ENCODE peak calls at places on chromosomes 12 and 14, in five cellular contexts. One of them, this sample, is unnamed.

GRCh38 chr14:57261604-57262003 is 7.1 kb downstream of the EXOC5 start:
- DNase-seq in tibial nerve: no peak
- DNase-seq in IMR-90: no peak
- DNase-seq in GM23338: no peak
- DNase-seq in HCT116: no peak
- DNase-seq in this sample: no peak

GRCh38 chr14:61524211-61524806 is 171.0 kb upstream of the HIF1A start:
- DNase-seq in tibial nerve: no peak
- DNase-seq in IMR-90: peak; percentile 74
- DNase-seq in GM23338: no peak
- DNase-seq in HCT116: peak; percentile 71
- DNase-seq in this sample: peak; percentile 87

GRCh38 chr14:90743826-90744225 is 72.4 kb downstream of the TTC7B start:
- DNase-seq in tibial nerve: no peak
- DNase-seq in IMR-90: no peak
- DNase-seq in GM23338: no peak
- DNase-seq in HCT116: no peak
- DNase-seq in this sample: no peak

GRCh38 chr12:70692681-70693288 is 55.6 kb upstream of the PTPRB start:
- DNase-seq in tibial nerve: no peak
- DNase-seq in IMR-90: peak; percentile 29
- DNase-seq in GM23338: peak; percentile 62
- DNase-seq in HCT116: peak; percentile 6
- DNase-seq in this sample: peak; percentile 15

GRCh38 chr12:40980346-40981005 is 207.6 kb upstream of the PDZRN4 start:
- DNase-seq in tibial nerve: no peak
- DNase-seq in IMR-90: peak; percentile 2
- DNase-seq in GM23338: no peak
- DNase-seq in HCT116: peak; percentile 12
- DNase-seq in this sample: peak; percentile 85

GRCh38 chr12:52147367-52147972 is 44.3 kb downstream of the KRT80 start:
- DNase-seq in tibial nerve: peak; percentile 81
- DNase-seq in IMR-90: peak; percentile 99
- DNase-seq in GM23338: no peak
- DNase-seq in HCT116: peak; percentile 99
- DNase-seq in this sample: peak; percentile 99

GRCh38 chr12:32305163-32305562 is 94.2 kb upstream of the FGD4 start:
- DNase-seq in tibial nerve: no peak
- DNase-seq in IMR-90: peak; percentile 50
- DNase-seq in GM23338: no peak
- DNase-seq in HCT116: peak; percentile 21
- DNase-seq in this sample: no peak

GRCh38 chr12:78863482-78864427 is 819 bp upstream of the SYT1 start:
- DNase-seq in tibial nerve: peak; percentile 14
- DNase-seq in IMR-90: peak; percentile 39
- DNase-seq in GM23338: peak; percentile 93
- DNase-seq in HCT116: no peak
- DNase-seq in this sample: peak; percentile 46

GRCh38 chr12:86118161-86118560 is 138.0 kb downstream of the MGAT4C start:
- DNase-seq in tibial nerve: no peak
- DNase-seq in IMR-90: no peak
- DNase-seq in GM23338: no peak
- DNase-seq in HCT116: no peak
- DNase-seq in this sample: no peak

GRCh38 chr14:24665440-24665991 is 31.5 kb upstream of the GZMB start:
- DNase-seq in tibial nerve: no peak
- DNase-seq in IMR-90: no peak
- DNase-seq in GM23338: no peak
- DNase-seq in HCT116: no peak
- DNase-seq in this sample: no peak

GRCh38 chr12:21138016-21138415 is 7.0 kb downstream of the SLCO1B1 start:
- DNase-seq in tibial nerve: no peak
- DNase-seq in IMR-90: no peak
- DNase-seq in GM23338: no peak
- DNase-seq in HCT116: no peak
- DNase-seq in this sample: no peak

GRCh38 chr12:10111451-10111850 is 12.7 kb upstream of the CLEC1A start:
- DNase-seq in tibial nerve: no peak
- DNase-seq in IMR-90: no peak
- DNase-seq in GM23338: no peak
- DNase-seq in HCT116: no peak
- DNase-seq in this sample: no peak

GRCh38 chr14:68771631-68772030 is 21.2 kb downstream of the ZFP36L1 start:
- DNase-seq in tibial nerve: no peak
- DNase-seq in IMR-90: no peak
- DNase-seq in GM23338: no peak
- DNase-seq in HCT116: no peak
- DNase-seq in this sample: no peak

GRCh38 chr14:68768316-68768715 is 24.6 kb downstream of the ZFP36L1 start:
- DNase-seq in tibial nerve: no peak
- DNase-seq in IMR-90: no peak
- DNase-seq in GM23338: no peak
- DNase-seq in HCT116: no peak
- DNase-seq in this sample: no peak

GRCh38 chr14:68772761-68773381 is 20.0 kb downstream of the ZFP36L1 start:
- DNase-seq in tibial nerve: no peak
- DNase-seq in IMR-90: no peak
- DNase-seq in GM23338: no peak
- DNase-seq in HCT116: no peak
- DNase-seq in this sample: no peak

GRCh38 chr14:68770051-68770450 is 22.8 kb downstream of the ZFP36L1 start:
- DNase-seq in tibial nerve: no peak
- DNase-seq in IMR-90: no peak
- DNase-seq in GM23338: no peak
- DNase-seq in HCT116: no peak
- DNase-seq in this sample: no peak

DNA sequence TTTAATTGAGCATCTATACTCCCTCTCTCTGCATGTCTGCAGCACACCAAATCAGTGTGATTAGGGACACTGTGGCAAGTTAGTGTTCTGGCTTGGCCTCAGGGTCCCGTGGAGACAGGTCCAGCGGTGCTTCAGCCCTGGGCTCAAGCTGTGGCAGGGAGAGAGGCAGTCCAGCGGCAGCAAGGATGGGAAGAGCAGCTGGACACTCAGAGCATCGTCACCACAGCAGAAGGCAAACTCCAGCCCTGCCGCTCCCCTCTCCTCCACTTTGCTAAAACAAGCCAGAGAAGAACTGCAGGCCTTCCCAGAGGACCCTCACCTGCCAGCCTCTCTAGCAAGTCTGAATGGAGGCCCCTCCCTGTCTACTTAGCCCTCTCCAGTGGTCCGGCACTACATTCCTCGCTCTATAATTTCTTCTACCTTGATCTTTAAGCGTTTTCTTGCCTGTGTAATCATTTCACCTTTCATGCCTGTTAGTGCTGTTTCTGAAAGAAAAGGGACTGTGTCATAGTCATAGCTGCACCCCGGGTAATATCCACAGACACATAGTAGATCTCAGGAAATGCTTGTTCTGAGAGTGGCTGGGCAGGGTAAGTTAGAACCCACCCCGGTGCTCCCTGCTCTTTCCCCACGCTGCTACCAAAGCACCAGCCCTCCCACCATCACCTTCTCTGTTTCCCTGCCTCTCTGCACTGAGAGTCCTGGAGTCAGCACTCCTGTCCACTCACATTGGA is 22.1 kb downstream of the ZFP36L1 start:
- DNase-seq in tibial nerve: no peak
- DNase-seq in IMR-90: no peak
- DNase-seq in GM23338: no peak
- DNase-seq in HCT116: no peak
- DNase-seq in this sample: no peak
- H3K27ac ChIP-seq in tibial nerve: no peak overlapping the region
- H3K27ac ChIP-seq in IMR-90: no peak overlapping the region
- H3K27ac ChIP-seq in GM23338: no peak overlapping the region
- H3K27ac ChIP-seq in HCT116: no peak overlapping the region
- H3K27ac ChIP-seq in this sample: no peak overlapping the region

DNA sequence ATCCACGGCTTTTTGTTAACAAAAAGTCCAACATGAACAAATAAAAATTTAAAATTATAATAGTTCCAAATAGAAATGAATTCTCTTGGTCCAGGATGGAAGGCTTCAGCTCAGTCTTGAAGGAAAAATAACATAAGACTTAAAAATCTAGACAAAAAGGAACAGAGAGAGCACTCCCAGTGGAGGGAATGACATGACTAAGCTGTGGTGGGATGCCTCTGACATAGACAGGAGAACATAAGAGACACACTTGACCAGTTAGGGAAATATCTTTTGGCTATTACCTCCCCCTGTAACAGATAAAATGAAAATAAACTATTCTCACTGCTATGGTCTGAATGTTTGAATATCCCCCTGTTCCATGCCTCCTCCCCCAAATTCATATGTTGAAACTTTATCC is 106.8 kb downstream of the BBS10 start:
- DNase-seq in tibial nerve: no peak
- DNase-seq in IMR-90: peak; percentile 48
- DNase-seq in GM23338: no peak
- DNase-seq in HCT116: no peak
- DNase-seq in this sample: no peak
- TF ChIP-seq CTCF in tibial nerve: no peak
- TF ChIP-seq CTCF in IMR-90: peak; percentile 18
- TF ChIP-seq CTCF in GM23338: no peak
- TF ChIP-seq CTCF in HCT116: no peak
- TF ChIP-seq CTCF in this sample: peak; percentile 2

GRCh38 chr12:100716658-100716948 is 78.0 kb upstream of the ANO4 start:
- DNase-seq in tibial nerve: no peak
- DNase-seq in IMR-90: no peak
- DNase-seq in GM23338: peak; percentile 74
- DNase-seq in HCT116: no peak
- DNase-seq in this sample: no peak
- H3K27me3 ChIP-seq in tibial nerve: no peaks in the 10 kb centered on the region
- H3K27me3 ChIP-seq in IMR-90: peaks cover 28% of the 10 kb centered on the region
- H3K27me3 ChIP-seq in GM23338: peaks cover 60% of the 10 kb centered on the region
- H3K27me3 ChIP-seq in HCT116: no peaks in the 10 kb centered on the region
- H3K27me3 ChIP-seq in this sample: no peaks in the 10 kb centered on the region

DNA sequence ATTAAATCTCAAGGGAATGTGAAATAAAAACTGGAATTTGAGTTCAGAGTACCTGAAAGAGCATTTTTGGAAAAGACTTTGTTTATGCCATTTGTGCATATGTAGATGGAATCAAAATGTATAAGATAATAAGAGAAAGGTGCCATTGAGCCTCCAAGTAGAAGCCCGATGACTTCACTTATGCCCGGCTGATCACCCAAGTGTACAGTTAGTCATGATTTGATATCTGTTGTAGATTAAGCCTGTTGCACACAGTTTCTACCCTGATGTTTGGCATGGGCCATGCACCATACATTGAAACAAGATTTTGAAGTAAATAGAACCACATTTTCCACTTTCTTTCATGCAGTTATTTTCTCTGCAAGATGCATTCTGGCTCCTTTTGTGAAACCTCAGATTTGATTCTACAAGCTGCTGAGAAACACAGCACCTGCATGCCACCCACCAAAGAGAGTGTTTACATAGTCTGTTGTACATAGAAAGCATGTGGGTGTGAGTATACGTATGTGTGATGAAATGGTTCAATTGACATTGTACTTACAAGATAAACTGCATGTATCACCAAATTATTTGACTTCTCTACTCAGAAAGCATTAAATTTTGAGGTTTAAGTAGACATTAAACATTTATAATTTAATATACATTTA is 772.5 kb downstream of the DIO2 start:
- DNase-seq in tibial nerve: no peak
- DNase-seq in IMR-90: no peak
- DNase-seq in GM23338: no peak
- DNase-seq in HCT116: no peak
- DNase-seq in this sample: no peak
- H3K27ac ChIP-seq in tibial nerve: no peak overlapping the region
- H3K27ac ChIP-seq in IMR-90: no peak overlapping the region
- H3K27ac ChIP-seq in GM23338: no peak overlapping the region
- H3K27ac ChIP-seq in HCT116: no peak overlapping the region
- H3K27ac ChIP-seq in this sample: no peak overlapping the region

GRCh38 chr12:106790020-106790419 is 15.5 kb downstream of the RIC8B start:
- DNase-seq in tibial nerve: no peak
- DNase-seq in IMR-90: no peak
- DNase-seq in GM23338: no peak
- DNase-seq in HCT116: no peak
- DNase-seq in this sample: no peak
- TF ChIP-seq CTCF in tibial nerve: no peak
- TF ChIP-seq CTCF in IMR-90: no peak
- TF ChIP-seq CTCF in GM23338: peak; percentile 41
- TF ChIP-seq CTCF in HCT116: peak; percentile 8
- TF ChIP-seq CTCF in this sample: peak; percentile 41

GRCh38 chr14:36056846-36057245 is 119.7 kb downstream of the PTCSC3 start:
- DNase-seq in tibial nerve: no peak
- DNase-seq in IMR-90: no peak
- DNase-seq in GM23338: no peak
- DNase-seq in HCT116: no peak
- DNase-seq in this sample: no peak

GRCh38 chr14:36055681-36056225 is 120.8 kb downstream of the PTCSC3 start:
- DNase-seq in tibial nerve: no peak
- DNase-seq in IMR-90: no peak
- DNase-seq in GM23338: no peak
- DNase-seq in HCT116: no peak
- DNase-seq in this sample: no peak

GRCh38 chr14:36055052-36055378 is 121.5 kb downstream of the PTCSC3 start:
- DNase-seq in tibial nerve: no peak
- DNase-seq in IMR-90: no peak
- DNase-seq in GM23338: no peak
- DNase-seq in HCT116: no peak
- DNase-seq in this sample: no peak

GRCh38 chr14:36059531-36059930 is 117.0 kb downstream of the PTCSC3 start:
- DNase-seq in tibial nerve: no peak
- DNase-seq in IMR-90: no peak
- DNase-seq in GM23338: no peak
- DNase-seq in HCT116: no peak
- DNase-seq in this sample: no peak

DNA sequence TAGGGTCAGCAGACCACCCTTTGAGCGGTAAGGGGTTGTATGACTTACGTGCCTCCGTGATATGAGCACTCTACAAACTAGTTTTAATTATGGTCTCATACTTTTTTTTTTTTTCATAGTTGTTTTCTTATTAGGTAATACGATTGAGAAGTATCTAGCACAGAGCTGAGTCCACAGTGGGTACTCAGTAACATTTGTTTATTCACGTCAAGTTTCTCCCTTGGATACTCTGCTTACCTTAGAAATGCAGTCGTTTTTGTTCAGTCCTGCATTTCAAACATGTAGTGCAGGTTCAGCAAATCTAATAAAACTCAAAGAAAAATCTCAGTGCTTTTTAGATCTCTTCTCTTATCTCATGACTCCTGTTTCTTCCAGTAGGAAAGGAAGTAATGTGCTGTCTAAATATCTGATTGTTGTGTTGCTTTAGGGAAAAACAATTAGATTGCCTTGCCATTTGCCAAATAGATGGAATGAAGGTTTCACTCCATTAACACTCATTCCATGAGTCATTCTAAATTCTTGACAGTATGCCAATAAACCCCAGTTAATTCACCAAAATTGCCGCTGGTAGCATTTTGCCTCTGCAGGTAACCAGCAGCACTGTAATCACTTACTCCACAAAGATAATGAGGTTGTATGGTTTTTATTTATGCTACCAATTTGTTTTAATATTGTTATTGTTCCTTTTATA is 118.9 kb downstream of the PTCSC3 start:
- DNase-seq in tibial nerve: no peak
- DNase-seq in IMR-90: no peak
- DNase-seq in GM23338: no peak
- DNase-seq in HCT116: peak; percentile 16
- DNase-seq in this sample: peak; percentile 81
- H3K27me3 ChIP-seq in tibial nerve: no peaks in the 10 kb centered on the region
- H3K27me3 ChIP-seq in IMR-90: peaks cover 4% of the 10 kb centered on the region
- H3K27me3 ChIP-seq in GM23338: no peaks in the 10 kb centered on the region
- H3K27me3 ChIP-seq in HCT116: no peaks in the 10 kb centered on the region
- H3K27me3 ChIP-seq in this sample: no peaks in the 10 kb centered on the region

GRCh38 chr12:47766496-47767196 is 6.4 kb upstream of the SLC48A1 start:
- DNase-seq in tibial nerve: no peak
- DNase-seq in IMR-90: no peak
- DNase-seq in GM23338: peak; percentile 35
- DNase-seq in HCT116: no peak
- DNase-seq in this sample: no peak
- H3K27ac ChIP-seq in tibial nerve: no peak overlapping the region
- H3K27ac ChIP-seq in IMR-90: no peak overlapping the region
- H3K27ac ChIP-seq in GM23338: no peak overlapping the region
- H3K27ac ChIP-seq in HCT116: no peak overlapping the region
- H3K27ac ChIP-seq in this sample: no peak overlapping the region

This sample was measured in foreskin keratinocyte.